ENCODE peak calls at places on chromosomes 5 and 9, in ten cellular contexts. U is brain microvascular endothelial cell; X is HTR-8/SVneo; T is dermis blood vessel endothelial cell; M is NCI-H1048; E is left colon; L is iris pigment epithelial cell; W is AG10803; Z is activated T-cell treated with anti-CD3 and anti-CD28 coated beads, Interleukin-2, amount 50 U/mL, for 48 hours; R is T follicular helper cell. I is an unnamed sample.
A peak's percentile ranks its signal among the peaks of the same experiment; 100 is the strongest.

GRCh38 chr5:120873083-120873482 is 409.0 kb downstream of the PRR16 start:
- DNase-seq in W (peak; percentile 25), U (no peak), X (no peak), M (no peak), T (peak; percentile 7), E (no peak), Z (no peak), R (no peak), L (peak; percentile 17), I (peak; percentile 4)

GRCh38 chr5:68007446-68007845 is 208.1 kb upstream of the PIK3R1 start:
- DNase-seq in U (peak; percentile 81), W (peak; percentile 90), T (no peak), L (peak; percentile 84), R (no peak), Z (no peak), E (peak; percentile 42), X (no peak), M (no peak), I (peak; percentile 94)

GRCh38 chr5:146118325-146118724 is 12.9 kb upstream of the PLAC8L1 start:
- DNase-seq in M (no peak), W (no peak), U (no peak), Z (no peak), E (no peak), R (no peak), T (no peak), L (no peak), X (no peak), I (no peak)

GRCh38 chr9:35658144-35658893 is at the start of gene CCDC107:
- DNase-seq in L (peak; percentile 70), R (peak; percentile 74), X (peak; percentile 65), W (peak; percentile 75), M (peak; percentile 50), U (peak; percentile 51), T (peak; percentile 89), Z (peak; percentile 86), E (peak; percentile 78), I (peak; percentile 87)

GRCh38 chr9:135951889-135952663 is 9.1 kb downstream of the UBAC1 start:
- DNase-seq in M (no peak), T (no peak), W (no peak), X (peak; percentile 79), E (no peak), L (peak; percentile 95), Z (no peak), R (no peak), U (peak; percentile 48), I (no peak)

GRCh38 chr9:124660341-124660801 is 110.7 kb downstream of the NR6A1 start:
- DNase-seq in W (peak; percentile 78), M (peak; percentile 68), R (no peak), L (peak; percentile 83), E (no peak), X (no peak), T (peak; percentile 80), U (peak; percentile 56), Z (peak; percentile 24), I (peak; percentile 78)

GRCh38 chr5:100690036-100690560 is 154.9 kb downstream of the FAM174A start:
- DNase-seq in E (no peak), U (peak; percentile 20), Z (no peak), M (no peak), R (no peak), W (no peak), T (no peak), L (peak; percentile 45), X (no peak), I (no peak)

GRCh38 chr5:159179556-159180305 is 29.6 kb downstream of the RNF145 start:
- DNase-seq in R (no peak), E (no peak), X (no peak), L (no peak), Z (no peak), W (no peak), M (no peak), U (no peak), T (no peak), I (no peak)

GRCh38 chr5:56819027-56819881 is 3.9 kb downstream of the MAP3K1 start:
- DNase-seq in Z (no peak), M (no peak), R (no peak), L (peak; percentile 17), W (no peak), U (no peak), E (no peak), X (no peak), T (peak; percentile 69), I (peak; percentile 25)

GRCh38 chr5:77211691-77212047 is 1.2 kb downstream of the PDE8B start:
- DNase-seq in E (no peak), X (no peak), W (no peak), Z (no peak), T (no peak), R (no peak), L (no peak), M (no peak), U (no peak), I (no peak)

GRCh38 chr5:139470821-139471300 is at the start of gene SMIM33:
- DNase-seq in R (no peak), M (no peak), L (no peak), X (no peak), U (no peak), T (no peak), Z (peak; percentile 64), W (no peak), E (peak; percentile 78), I (no peak)

GRCh38 chr9:133959966-133960567 is 32.1 kb downstream of the VAV2 start:
- DNase-seq in R (no peak), T (no peak), M (no peak), W (no peak), X (no peak), Z (no peak), U (no peak), E (no peak), L (no peak), I (no peak)